ENCODE peak calls at places on chromosomes 3 and 15, in seven cellular contexts. G is CD8-positive, alpha-beta memory T cell; K is tibial nerve; E is GM23248; L is dorsolateral prefrontal cortex; D is right atrium auricular region; V is right cardiac atrium. Y is an unnamed sample.

GRCh38 chr15:63818628-63819027 is 15.1 kb downstream of the HERC1 start:
- DNase-seq in D (no peak), V (no peak), E (no peak), G (no peak), L (no peak), K (no peak), Y (no peak)

GRCh38 chr3:186566772-186567071 is 417 bp downstream of the TBCCD1 start:
- DNase-seq in G (no peak), L (no peak), D (peak), V (no peak), E (no peak), K (no peak), Y (no peak)

GRCh38 chr3:73540969-73541740 is 83.6 kb downstream of the PDZRN3 start:
- DNase-seq in V (no peak), E (peak), K (no peak), L (no peak), D (no peak), G (no peak), Y (no peak)

GRCh38 chr3:146968204-146968651 is 363.1 kb upstream of the PLSCR5 start:
- DNase-seq in V (no peak), L (no peak), K (no peak), G (no peak), D (no peak), E (peak), Y (no peak)

GRCh38 chr15:60683156-60683555 is 204.2 kb upstream of the ICE2 start:
- DNase-seq in E (no peak), D (no peak), V (no peak), G (no peak), K (no peak), L (no peak), Y (no peak)

GRCh38 chr3:51191768-51192167 is 193.3 kb upstream of the MANF start:
- DNase-seq in G (no peak), E (no peak), L (no peak), D (no peak), V (no peak), K (no peak), Y (no peak)

GRCh38 chr3:100957407-100958100 is 35.7 kb downstream of the ABI3BP start:
- DNase-seq in V (no peak), K (no peak), E (peak), G (no peak), D (no peak), L (no peak), Y (no peak)

GRCh38 chr15:90957791-90958190 is 3.1 kb downstream of the RCCD1 start:
- DNase-seq in K (no peak), V (no peak), E (no peak), L (no peak), G (no peak), D (no peak), Y (peak)

GRCh38 chr3:102074951-102075350 is 225.6 kb downstream of the NFKBIZ start:
- DNase-seq in G (no peak), L (no peak), K (no peak), D (no peak), E (no peak), V (no peak), Y (no peak)

GRCh38 chr15:70065006-70065722 is 32.6 kb downstream of the TLE3 start:
- DNase-seq in K (no peak), V (no peak), E (no peak), D (no peak), L (no peak), G (no peak), Y (no peak)

GRCh38 chr15:35078221-35078915 is 6.7 kb downstream of the NANOGP8 start:
- DNase-seq in K (no peak), E (peak), L (no peak), G (peak), D (no peak), V (no peak), Y (no peak)

GRCh38 chr3:133152056-133152455 is 113.9 kb downstream of the TMEM108 start:
- DNase-seq in E (no peak), D (no peak), V (no peak), L (no peak), K (no peak), G (no peak), Y (no peak)

GRCh38 chr3:13338996-13339395 is 81.1 kb downstream of the NUP210 start:
- DNase-seq in V (no peak), K (no peak), D (no peak), L (no peak), G (no peak), E (no peak), Y (no peak)

GRCh38 chr3:140152851-140153640 is 218.1 kb downstream of the CLSTN2 start:
- DNase-seq in K (no peak), E (no peak), L (no peak), V (peak), G (no peak), D (no peak), Y (no peak)

GRCh38 chr15:40796508-40796907 is 10.4 kb upstream of the ZFYVE19 start:
- DNase-seq in D (no peak), L (no peak), E (no peak), K (no peak), G (no peak), V (no peak), Y (no peak)

GRCh38 chr15:49045691-49046112 is 544 bp downstream of the SECISBP2L start:
- DNase-seq in L (no peak), G (no peak), K (no peak), V (no peak), D (no peak), E (peak), Y (no peak)

GRCh38 chr15:71444866-71445590 is 329.8 kb downstream of the THSD4 start:
- DNase-seq in G (no peak), D (no peak), K (no peak), V (no peak), L (no peak), E (peak), Y (no peak)

GRCh38 chr15:31867536-31868442 is 162.5 kb upstream of the CHRNA7 start:
- DNase-seq in V (peak), K (no peak), D (no peak), L (peak), E (peak), G (peak), Y (peak)

GRCh38 chr15:64583519-64583918 is 123.1 kb downstream of the ZNF609 start:
- DNase-seq in V (no peak), G (no peak), L (no peak), E (no peak), D (no peak), K (no peak), Y (no peak)

GRCh38 chr3:113933746-113934145 is 14.1 kb upstream of the ZDHHC23 start:
- DNase-seq in L (no peak), E (no peak), V (no peak), D (no peak), G (no peak), K (no peak), Y (no peak)

GRCh38 chr3:156433910-156434309 is 121.0 kb downstream of the SSR3 start:
- DNase-seq in K (no peak), L (no peak), D (no peak), V (no peak), G (no peak), E (peak), Y (no peak)

GRCh38 chr3:144045766-144046165 is 74.1 kb downstream of the DIPK2A start:
- DNase-seq in L (no peak), K (no peak), E (peak), G (no peak), V (no peak), D (no peak), Y (no peak)

GRCh38 chr3:14234197-14235002 is 55.8 kb downstream of the LSM3 start:
- DNase-seq in V (peak), D (peak), K (peak), L (no peak), E (peak), G (no peak), Y (no peak)

GRCh38 chr3:124993462-124993861 is 58.9 kb upstream of the MUC13 start:
- DNase-seq in E (peak), V (peak), G (no peak), D (peak), L (no peak), K (no peak), Y (no peak)
- H3K27ac ChIP-seq in E (peak), V (peak), G (no peak), D (peak), L (no peak), K (no peak), Y (no peak)

GRCh38 chr3:152267319-152267689 is 1.4 kb upstream of the MBNL1 start:
- DNase-seq in D (no peak), E (peak), K (no peak), L (no peak), G (no peak), V (no peak), Y (no peak)
- H3K27ac ChIP-seq in D (peak), E (peak), K (peak), L (peak), G (no peak), V (peak), Y (peak)

GRCh38 chr3:10999516-10999915 is 7.0 kb downstream of the SLC6A1 start:
- DNase-seq in G (no peak), L (no peak), K (no peak), E (no peak), D (no peak), V (no peak), Y (no peak)

GRCh38 chr3:11000528-11000927 is 8.0 kb downstream of the SLC6A1 start:
- DNase-seq in D (no peak), G (no peak), K (no peak), V (no peak), E (no peak), L (no peak), Y (no peak)

GRCh38 chr3:11001020-11001657 is 8.6 kb downstream of the SLC6A1 start:
- DNase-seq in K (no peak), E (peak), D (no peak), V (no peak), L (peak), G (no peak), Y (peak)

GRCh38 chr3:11001658-11002021 is 9.1 kb downstream of the SLC6A1 start:
- DNase-seq in D (no peak), G (no peak), E (no peak), V (no peak), K (no peak), L (no peak), Y (no peak)

GRCh38 chr3:11002456-11002855 is 9.9 kb downstream of the SLC6A1 start:
- DNase-seq in K (no peak), V (no peak), E (no peak), D (no peak), L (no peak), G (no peak), Y (no peak)
- H3K27ac ChIP-seq in K (no peak), V (no peak), E (no peak), D (no peak), L (peak), G (no peak), Y (peak)

GRCh38 chr15:98077186-98077585 is 116.7 kb downstream of the ARRDC4 start:
- DNase-seq in L (no peak), E (peak), K (peak), V (peak), D (no peak), G (no peak), Y (peak)
- H3K27ac ChIP-seq in L (no peak), E (no peak), K (peak), V (no peak), D (peak), G (no peak), Y (no peak)

GRCh38 chr15:59447367-59447766 is 9.4 kb downstream of the FAM81A start:
- DNase-seq in D (no peak), E (no peak), V (no peak), K (no peak), L (no peak), G (no peak), Y (no peak)
- H3K27ac ChIP-seq in D (no peak), E (no peak), V (no peak), K (peak), L (no peak), G (no peak), Y (no peak)

GRCh38 chr3:4416961-4417360 is 50.1 kb downstream of the SUMF1 start:
- DNase-seq in L (no peak), D (no peak), E (peak), V (no peak), G (no peak), K (no peak), Y (no peak)

GRCh38 chr3:4416427-4416826 is 50.6 kb downstream of the SUMF1 start:
- DNase-seq in E (no peak), L (no peak), K (no peak), D (no peak), V (no peak), G (no peak), Y (no peak)

GRCh38 chr3:4419386-4419785 is 47.7 kb downstream of the SUMF1 start:
- DNase-seq in G (no peak), V (no peak), K (no peak), L (no peak), D (no peak), E (no peak), Y (no peak)

GRCh38 chr3:4418156-4418555 is 48.9 kb downstream of the SUMF1 start:
- DNase-seq in V (no peak), E (no peak), D (no peak), L (no peak), G (no peak), K (no peak), Y (no peak)

DNA sequence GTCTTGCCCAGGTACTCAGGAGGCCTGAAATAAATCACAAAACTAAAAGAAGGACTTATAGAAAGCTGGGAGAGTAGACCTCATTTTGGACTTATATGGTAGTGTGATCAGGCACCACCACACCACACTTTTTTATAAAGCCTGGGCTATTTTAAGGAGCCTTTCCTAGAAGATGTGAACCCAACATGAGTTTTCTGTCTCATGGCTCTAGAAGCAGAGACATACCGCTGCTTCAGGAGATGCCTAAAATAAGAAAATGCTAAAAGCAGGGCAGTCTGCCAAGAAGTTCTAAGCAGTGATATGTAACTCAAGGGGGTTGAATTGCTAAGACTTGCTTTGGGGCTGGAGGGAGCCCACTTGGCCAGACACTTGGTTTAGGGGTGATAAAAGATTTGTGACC is 49.6 kb downstream of the SUMF1 start:
- DNase-seq in G (no peak), E (peak), D (no peak), K (no peak), L (no peak), V (no peak), Y (no peak)
- H3K27ac ChIP-seq in G (no peak), E (peak), D (no peak), K (no peak), L (no peak), V (no peak), Y (no peak)

GRCh38 chr15:52802110-52802509 is 12.0 kb upstream of the ONECUT1 start:
- DNase-seq in V (no peak), E (no peak), K (no peak), D (no peak), L (no peak), G (no peak), Y (no peak)
- H3K27ac ChIP-seq in V (no peak), E (no peak), K (no peak), D (no peak), L (no peak), G (no peak), Y (no peak)

DNA sequence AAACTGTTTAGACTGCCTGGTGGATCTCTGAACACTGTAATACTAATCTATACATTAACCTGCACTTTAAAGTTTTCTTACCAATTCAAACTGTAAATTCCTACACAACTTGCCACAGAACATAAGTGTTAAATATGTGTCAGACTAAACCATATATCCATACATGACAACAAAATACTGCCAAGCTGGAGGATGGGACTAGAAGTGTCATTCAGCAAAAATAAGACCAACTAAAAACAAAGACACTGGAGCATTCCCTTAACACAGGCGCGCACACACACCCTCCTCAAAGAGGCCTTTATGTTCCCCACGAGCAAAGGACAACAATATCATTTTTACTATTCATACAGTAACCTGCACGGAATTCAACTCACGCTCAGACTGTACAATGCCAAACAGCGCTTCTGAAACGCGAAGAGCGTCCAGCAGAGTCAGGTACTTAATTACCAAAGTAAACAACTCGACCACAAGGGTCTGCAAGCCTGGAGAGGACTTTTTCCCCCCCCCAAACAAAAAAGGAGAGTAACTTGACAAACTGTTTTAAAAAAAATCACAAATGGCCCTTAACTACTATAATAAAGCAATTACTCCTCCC is 1.1 kb downstream of the DCUN1D1 start:
- DNase-seq in E (peak), D (no peak), K (no peak), L (no peak), V (no peak), G (no peak), Y (no peak)
- H3K27ac ChIP-seq in E (peak), D (peak), K (no peak), L (peak), V (no peak), G (peak), Y (no peak)

GRCh38 chr3:141440942-141441341 is 45.9 kb upstream of the RASA2 start:
- DNase-seq in E (no peak), K (no peak), V (no peak), D (no peak), L (no peak), G (no peak), Y (no peak)
- H3K27ac ChIP-seq in E (peak), K (no peak), V (no peak), D (peak), L (peak), G (no peak), Y (peak)

GRCh38 chr3:42176635-42177034 is 85.5 kb downstream of the TRAK1 start:
- DNase-seq in E (no peak), G (no peak), D (no peak), V (no peak), K (no peak), L (no peak), Y (no peak)
- H3K27ac ChIP-seq in E (no peak), G (no peak), D (no peak), V (no peak), K (peak), L (peak), Y (peak)